ENCODE peak calls at places on chromosomes 5 and 9, in eight cellular contexts. E is hypothalamus; I is AG08396; F is activated CD8-positive, alpha-beta memory T cell treated with anti-CD3 and anti-CD28 coated beads for 1 hour; N is CD8-positive, alpha-beta T cell; D is activated T-helper 1 cell treated with anti-CD3 and anti-CD28 coated beads, Interleukin-2, amount 50 U/mL, for 16 hours; L is activated T-cell treated with anti-CD3 and anti-CD28 coated beads, Interleukin-2, amount 50 U/mL, for 72 hours; G is memory B cell. O is an unnamed sample.

GRCh38 chr9:128558431-128559310 is 6.3 kb downstream of the SPTAN1 start:
- DNase-seq in D (no peak), F (peak), E (peak), I (peak), N (peak), G (no peak), L (peak), O (peak)

GRCh38 chr5:132067451-132067850 is 6.1 kb upstream of the CSF2 start:
- DNase-seq in N (no peak), G (no peak), L (no peak), D (no peak), E (no peak), I (no peak), F (no peak), O (no peak)

GRCh38 chr9:136110082-136111061 is 8.3 kb downstream of the TMEM250 start:
- DNase-seq in N (no peak), D (no peak), G (no peak), L (peak), E (peak), F (no peak), I (no peak), O (peak)

GRCh38 chr5:60841361-60841760 is 2.7 kb downstream of the ELOVL7 start:
- DNase-seq in E (no peak), I (no peak), N (no peak), F (no peak), L (no peak), G (no peak), D (no peak), O (no peak)

GRCh38 chr9:36798350-36799065 is 225.8 kb downstream of the MELK start:
- DNase-seq in E (peak), N (no peak), L (no peak), F (no peak), G (no peak), D (no peak), I (no peak), O (peak)

GRCh38 chr5:129363991-129364390 is 96.1 kb upstream of the ADAMTS19 start:
- DNase-seq in L (no peak), N (no peak), G (no peak), D (no peak), E (no peak), I (no peak), F (no peak), O (no peak)

GRCh38 chr9:122100756-122101155 is 7.6 kb upstream of the TTLL11 start:
- DNase-seq in I (no peak), G (no peak), L (no peak), E (no peak), F (no peak), D (no peak), N (no peak), O (no peak)

GRCh38 chr5:139648205-139649081 is at the start of gene CXXC5:
- DNase-seq in G (peak), N (peak), D (no peak), I (peak), F (no peak), L (peak), E (peak), O (peak)

GRCh38 chr5:122129332-122129731 is at the start of gene ZNF474:
- DNase-seq in D (no peak), F (no peak), E (no peak), G (no peak), I (peak), L (no peak), N (no peak), O (peak)

GRCh38 chr5:152462021-152462721 is 57.1 kb upstream of the NMUR2 start:
- DNase-seq in I (no peak), L (no peak), G (no peak), E (no peak), N (no peak), D (no peak), F (no peak), O (no peak)